ENCODE peak calls at places on chromosomes 12 and 14, in eight cellular contexts. One of them, this sample, is unnamed.
A peak's percentile ranks its signal among the peaks of the same experiment; 100 is the strongest.

GRCh38 chr12:56029166-56029519 is 8.3 kb downstream of the IKZF4 start:
- DNase-seq in cardiac fibroblast: peak; percentile 51
- DNase-seq in neuronal stem cell: no peak
- DNase-seq in cardiac muscle cell: no peak
- DNase-seq in upper lobe of right lung: no peak
- DNase-seq in left ventricle myocardium inferior: no peak
- DNase-seq in esophagus squamous epithelium: no peak
- DNase-seq in GM23248: peak; percentile 72
- DNase-seq in this sample: no peak

GRCh38 chr14:30528778-30529642 is 29.9 kb upstream of the G2E3 start:
- DNase-seq in left ventricle myocardium inferior: no peak
- DNase-seq in esophagus squamous epithelium: no peak
- DNase-seq in cardiac fibroblast: no peak
- DNase-seq in upper lobe of right lung: no peak
- DNase-seq in cardiac muscle cell: no peak
- DNase-seq in GM23248: no peak
- DNase-seq in neuronal stem cell: no peak
- DNase-seq in this sample: no peak

GRCh38 chr14:97705976-97706375 is 908.8 kb downstream of the VRK1 start:
- DNase-seq in esophagus squamous epithelium: no peak
- DNase-seq in upper lobe of right lung: no peak
- DNase-seq in GM23248: no peak
- DNase-seq in left ventricle myocardium inferior: no peak
- DNase-seq in neuronal stem cell: no peak
- DNase-seq in cardiac fibroblast: no peak
- DNase-seq in cardiac muscle cell: no peak
- DNase-seq in this sample: no peak

GRCh38 chr14:78835909-78836308 is 665.7 kb downstream of the NRXN3 start:
- DNase-seq in esophagus squamous epithelium: no peak
- DNase-seq in GM23248: no peak
- DNase-seq in neuronal stem cell: no peak
- DNase-seq in left ventricle myocardium inferior: no peak
- DNase-seq in cardiac muscle cell: no peak
- DNase-seq in cardiac fibroblast: no peak
- DNase-seq in upper lobe of right lung: no peak
- DNase-seq in this sample: no peak

GRCh38 chr12:127024791-127025190 is 1242.2 kb upstream of the TMEM132C start:
- DNase-seq in cardiac muscle cell: no peak
- DNase-seq in upper lobe of right lung: no peak
- DNase-seq in cardiac fibroblast: no peak
- DNase-seq in neuronal stem cell: no peak
- DNase-seq in esophagus squamous epithelium: no peak
- DNase-seq in GM23248: no peak
- DNase-seq in left ventricle myocardium inferior: no peak
- DNase-seq in this sample: no peak

GRCh38 chr12:1842905-1843640 is 22.7 kb downstream of the LRTM2 start:
- DNase-seq in neuronal stem cell: no peak
- DNase-seq in upper lobe of right lung: peak; percentile 46
- DNase-seq in cardiac muscle cell: no peak
- DNase-seq in GM23248: no peak
- DNase-seq in cardiac fibroblast: no peak
- DNase-seq in esophagus squamous epithelium: no peak
- DNase-seq in left ventricle myocardium inferior: no peak
- DNase-seq in this sample: no peak

GRCh38 chr14:64867182-64867581 is 12.5 kb downstream of the SPTB start:
- DNase-seq in left ventricle myocardium inferior: no peak
- DNase-seq in esophagus squamous epithelium: no peak
- DNase-seq in cardiac muscle cell: no peak
- DNase-seq in upper lobe of right lung: no peak
- DNase-seq in GM23248: no peak
- DNase-seq in neuronal stem cell: no peak
- DNase-seq in cardiac fibroblast: no peak
- DNase-seq in this sample: no peak

GRCh38 chr12:75859868-75860267 is 171.7 kb downstream of the PHLDA1 start:
- DNase-seq in esophagus squamous epithelium: no peak
- DNase-seq in cardiac fibroblast: peak; percentile 23
- DNase-seq in left ventricle myocardium inferior: no peak
- DNase-seq in GM23248: peak; percentile 45
- DNase-seq in upper lobe of right lung: no peak
- DNase-seq in cardiac muscle cell: no peak
- DNase-seq in neuronal stem cell: no peak
- DNase-seq in this sample: no peak

GRCh38 chr12:95182868-95183415 is 34.3 kb downstream of the FGD6 start:
- DNase-seq in upper lobe of right lung: no peak
- DNase-seq in neuronal stem cell: no peak
- DNase-seq in esophagus squamous epithelium: no peak
- DNase-seq in cardiac fibroblast: peak; percentile 93
- DNase-seq in GM23248: peak; percentile 86
- DNase-seq in cardiac muscle cell: no peak
- DNase-seq in left ventricle myocardium inferior: no peak
- DNase-seq in this sample: peak; percentile 83

GRCh38 chr14:50935126-50936090 is 8.9 kb downstream of the PYGL start:
- DNase-seq in upper lobe of right lung: no peak
- DNase-seq in esophagus squamous epithelium: no peak
- DNase-seq in GM23248: no peak
- DNase-seq in left ventricle myocardium inferior: no peak
- DNase-seq in cardiac fibroblast: no peak
- DNase-seq in neuronal stem cell: no peak
- DNase-seq in cardiac muscle cell: no peak
- DNase-seq in this sample: no peak

GRCh38 chr14:50928002-50928635 is 16.2 kb downstream of the PYGL start:
- DNase-seq in neuronal stem cell: no peak
- DNase-seq in GM23248: peak; percentile 97
- DNase-seq in esophagus squamous epithelium: no peak
- DNase-seq in cardiac muscle cell: no peak
- DNase-seq in left ventricle myocardium inferior: no peak
- DNase-seq in cardiac fibroblast: peak; percentile 77
- DNase-seq in upper lobe of right lung: no peak
- DNase-seq in this sample: peak; percentile 85

GRCh38 chr14:50932592-50933500 is 11.4 kb downstream of the PYGL start:
- DNase-seq in esophagus squamous epithelium: no peak
- DNase-seq in neuronal stem cell: no peak
- DNase-seq in left ventricle myocardium inferior: no peak
- DNase-seq in upper lobe of right lung: no peak
- DNase-seq in cardiac muscle cell: no peak
- DNase-seq in cardiac fibroblast: no peak
- DNase-seq in GM23248: no peak
- DNase-seq in this sample: no peak

GRCh38 chr14:50929506-50929905 is 14.8 kb downstream of the PYGL start:
- DNase-seq in cardiac fibroblast: no peak
- DNase-seq in GM23248: no peak
- DNase-seq in upper lobe of right lung: no peak
- DNase-seq in left ventricle myocardium inferior: no peak
- DNase-seq in esophagus squamous epithelium: no peak
- DNase-seq in cardiac muscle cell: no peak
- DNase-seq in neuronal stem cell: no peak
- DNase-seq in this sample: no peak

DNA sequence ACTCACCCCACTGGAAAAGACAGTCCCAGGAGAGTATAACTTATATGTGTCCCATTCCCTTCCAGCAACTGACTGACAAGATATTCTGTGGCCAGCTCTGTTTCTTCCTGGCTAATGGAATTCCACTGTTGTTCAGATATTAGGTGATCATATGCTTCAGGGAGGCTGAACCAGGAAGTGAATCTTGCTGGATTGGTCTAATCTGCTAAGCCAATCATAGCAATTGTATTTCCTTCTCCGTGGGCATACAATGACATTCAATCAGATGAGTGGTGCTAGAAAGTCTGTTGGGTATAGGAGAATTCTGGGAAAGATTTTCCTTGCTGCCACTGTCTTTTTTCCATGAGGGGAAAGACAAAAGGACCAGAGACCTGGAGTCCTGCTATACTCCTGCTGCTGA is 12.1 kb downstream of the PYGL start:
- DNase-seq in neuronal stem cell: no peak
- DNase-seq in upper lobe of right lung: no peak
- DNase-seq in cardiac fibroblast: no peak
- DNase-seq in cardiac muscle cell: no peak
- DNase-seq in GM23248: no peak
- DNase-seq in esophagus squamous epithelium: no peak
- DNase-seq in left ventricle myocardium inferior: no peak
- DNase-seq in this sample: no peak
- H3K4me3 ChIP-seq in neuronal stem cell: no peak overlapping the region
- H3K4me3 ChIP-seq in upper lobe of right lung: no peak overlapping the region
- H3K4me3 ChIP-seq in cardiac fibroblast: no peak overlapping the region
- H3K4me3 ChIP-seq in cardiac muscle cell: no peak overlapping the region
- H3K4me3 ChIP-seq in GM23248: no peak overlapping the region
- H3K4me3 ChIP-seq in esophagus squamous epithelium: no peak overlapping the region
- H3K4me3 ChIP-seq in left ventricle myocardium inferior: no peak overlapping the region
- H3K4me3 ChIP-seq in this sample: no peak overlapping the region

DNA sequence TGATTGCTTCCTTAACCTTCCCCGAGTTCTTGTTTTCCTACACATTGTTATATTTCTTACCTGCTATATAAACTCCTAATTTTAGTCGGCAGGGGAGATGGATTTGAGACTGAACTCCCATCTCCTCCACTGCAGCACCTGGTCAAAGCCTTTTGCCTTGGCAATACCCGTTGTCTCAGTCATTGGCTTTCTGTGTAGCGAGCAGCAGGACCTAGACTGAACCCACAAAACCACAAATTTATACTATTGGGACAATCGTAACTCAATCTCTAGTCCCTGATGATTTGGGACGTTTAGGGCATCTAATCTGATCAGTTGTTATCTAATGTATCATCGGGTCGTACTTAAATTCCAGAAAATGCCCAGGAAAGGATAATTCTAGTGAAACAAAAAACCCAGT is 37.8 kb upstream of the BAZ1A start:
- DNase-seq in cardiac fibroblast: no peak
- DNase-seq in cardiac muscle cell: no peak
- DNase-seq in left ventricle myocardium inferior: no peak
- DNase-seq in neuronal stem cell: no peak
- DNase-seq in esophagus squamous epithelium: no peak
- DNase-seq in GM23248: no peak
- DNase-seq in upper lobe of right lung: no peak
- DNase-seq in this sample: no peak
- H3K4me3 ChIP-seq in cardiac fibroblast: no peak overlapping the region
- H3K4me3 ChIP-seq in cardiac muscle cell: no peak overlapping the region
- H3K4me3 ChIP-seq in left ventricle myocardium inferior: no peak overlapping the region
- H3K4me3 ChIP-seq in neuronal stem cell: no peak overlapping the region
- H3K4me3 ChIP-seq in esophagus squamous epithelium: no peak overlapping the region
- H3K4me3 ChIP-seq in GM23248: no peak overlapping the region
- H3K4me3 ChIP-seq in upper lobe of right lung: no peak overlapping the region
- H3K4me3 ChIP-seq in this sample: no peak overlapping the region

GRCh38 chr12:96402061-96402460 is 1.8 kb upstream of the CDK17 start:
- DNase-seq in cardiac muscle cell: no peak
- DNase-seq in esophagus squamous epithelium: no peak
- DNase-seq in cardiac fibroblast: no peak
- DNase-seq in GM23248: no peak
- DNase-seq in left ventricle myocardium inferior: no peak
- DNase-seq in upper lobe of right lung: no peak
- DNase-seq in neuronal stem cell: no peak
- DNase-seq in this sample: no peak

GRCh38 chr12:96400631-96401060 is 407 bp upstream of the CDK17 start:
- DNase-seq in esophagus squamous epithelium: no peak
- DNase-seq in cardiac muscle cell: no peak
- DNase-seq in GM23248: peak; percentile 59
- DNase-seq in left ventricle myocardium inferior: no peak
- DNase-seq in neuronal stem cell: no peak
- DNase-seq in cardiac fibroblast: peak; percentile 56
- DNase-seq in upper lobe of right lung: no peak
- DNase-seq in this sample: peak; percentile 46

GRCh38 chr12:96399919-96400630 is at the start of gene CDK17:
- DNase-seq in neuronal stem cell: peak; percentile 77
- DNase-seq in esophagus squamous epithelium: peak; percentile 13
- DNase-seq in left ventricle myocardium inferior: peak; percentile 84
- DNase-seq in upper lobe of right lung: peak; percentile 92
- DNase-seq in cardiac muscle cell: peak; percentile 87
- DNase-seq in GM23248: peak; percentile 94
- DNase-seq in cardiac fibroblast: peak; percentile 87
- DNase-seq in this sample: peak; percentile 92

GRCh38 chr12:96399081-96399918 is 939 bp downstream of the CDK17 start:
- DNase-seq in upper lobe of right lung: peak; percentile 89
- DNase-seq in GM23248: peak; percentile 84
- DNase-seq in left ventricle myocardium inferior: peak; percentile 81
- DNase-seq in cardiac fibroblast: peak; percentile 79
- DNase-seq in esophagus squamous epithelium: peak; percentile 47
- DNase-seq in neuronal stem cell: peak; percentile 68
- DNase-seq in cardiac muscle cell: peak; percentile 67
- DNase-seq in this sample: peak; percentile 57

GRCh38 chr12:96401061-96401871 is 1.0 kb upstream of the CDK17 start:
- DNase-seq in GM23248: peak; percentile 88
- DNase-seq in left ventricle myocardium inferior: no peak
- DNase-seq in cardiac fibroblast: peak; percentile 91
- DNase-seq in neuronal stem cell: no peak
- DNase-seq in cardiac muscle cell: peak; percentile 4
- DNase-seq in upper lobe of right lung: no peak
- DNase-seq in esophagus squamous epithelium: no peak
- DNase-seq in this sample: peak; percentile 93
- H3K4me3 ChIP-seq in GM23248: peak overlapping the region; percentile 95
- H3K4me3 ChIP-seq in left ventricle myocardium inferior: peak overlapping the region; percentile 90
- H3K4me3 ChIP-seq in cardiac fibroblast: peak overlapping the region; percentile 65
- H3K4me3 ChIP-seq in neuronal stem cell: peak overlapping the region; percentile 79
- H3K4me3 ChIP-seq in cardiac muscle cell: peak overlapping the region; percentile 73
- H3K4me3 ChIP-seq in upper lobe of right lung: peak overlapping the region; percentile 93
- H3K4me3 ChIP-seq in esophagus squamous epithelium: peak overlapping the region; percentile 83
- H3K4me3 ChIP-seq in this sample: peak overlapping the region; percentile 85

DNA sequence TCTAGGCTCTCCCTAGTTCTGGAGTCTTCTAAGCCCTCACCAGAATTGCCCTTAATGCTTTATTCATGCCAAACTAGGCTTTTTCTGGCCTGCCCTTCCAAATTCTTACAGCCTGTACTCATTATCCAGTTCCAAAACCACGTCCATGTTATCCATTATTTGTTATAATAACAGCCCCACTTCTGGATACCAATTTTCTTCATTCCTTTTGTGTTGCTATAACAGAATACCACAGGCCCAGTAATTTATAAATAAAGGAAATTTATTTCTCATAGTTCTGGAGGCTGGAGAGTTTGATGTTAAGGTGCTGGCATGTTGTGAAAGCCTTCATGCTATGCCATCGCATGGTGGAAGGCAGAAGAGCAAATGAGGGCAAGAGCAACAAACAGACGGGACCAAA is 68.0 kb upstream of the AMIGO2 start:
- DNase-seq in cardiac muscle cell: no peak
- DNase-seq in upper lobe of right lung: no peak
- DNase-seq in esophagus squamous epithelium: no peak
- DNase-seq in neuronal stem cell: no peak
- DNase-seq in left ventricle myocardium inferior: no peak
- DNase-seq in cardiac fibroblast: no peak
- DNase-seq in GM23248: no peak
- DNase-seq in this sample: no peak
- H3K4me3 ChIP-seq in cardiac muscle cell: no peak overlapping the region
- H3K4me3 ChIP-seq in upper lobe of right lung: no peak overlapping the region
- H3K4me3 ChIP-seq in esophagus squamous epithelium: no peak overlapping the region
- H3K4me3 ChIP-seq in neuronal stem cell: no peak overlapping the region
- H3K4me3 ChIP-seq in left ventricle myocardium inferior: no peak overlapping the region
- H3K4me3 ChIP-seq in cardiac fibroblast: no peak overlapping the region
- H3K4me3 ChIP-seq in GM23248: no peak overlapping the region
- H3K4me3 ChIP-seq in this sample: no peak overlapping the region

GRCh38 chr14:85533821-85534271 is 3.9 kb downstream of the FLRT2 start:
- DNase-seq in esophagus squamous epithelium: no peak
- DNase-seq in upper lobe of right lung: peak; percentile 61
- DNase-seq in neuronal stem cell: no peak
- DNase-seq in cardiac muscle cell: peak; percentile 54
- DNase-seq in GM23248: peak; percentile 63
- DNase-seq in left ventricle myocardium inferior: no peak
- DNase-seq in cardiac fibroblast: peak; percentile 32
- DNase-seq in this sample: peak; percentile 34
- H3K4me3 ChIP-seq in esophagus squamous epithelium: peak overlapping the region; percentile 79
- H3K4me3 ChIP-seq in upper lobe of right lung: peak overlapping the region; percentile 54
- H3K4me3 ChIP-seq in neuronal stem cell: peak overlapping the region; percentile 91
- H3K4me3 ChIP-seq in cardiac muscle cell: peak overlapping the region; percentile 65
- H3K4me3 ChIP-seq in GM23248: peak overlapping the region; percentile 96
- H3K4me3 ChIP-seq in left ventricle myocardium inferior: peak overlapping the region; percentile 73
- H3K4me3 ChIP-seq in cardiac fibroblast: peak overlapping the region; percentile 93
- H3K4me3 ChIP-seq in this sample: peak overlapping the region; percentile 84

GRCh38 chr14:59918824-59919581 is 941 bp upstream of the LRRC9 start:
- DNase-seq in cardiac fibroblast: peak; percentile 57
- DNase-seq in esophagus squamous epithelium: no peak
- DNase-seq in GM23248: peak; percentile 60
- DNase-seq in upper lobe of right lung: no peak
- DNase-seq in left ventricle myocardium inferior: no peak
- DNase-seq in cardiac muscle cell: peak; percentile 51
- DNase-seq in neuronal stem cell: peak; percentile 14
- DNase-seq in this sample: peak; percentile 65
- H3K4me3 ChIP-seq in cardiac fibroblast: peak overlapping the region; percentile 26
- H3K4me3 ChIP-seq in esophagus squamous epithelium: peak overlapping the region; percentile 56
- H3K4me3 ChIP-seq in GM23248: peak overlapping the region; percentile 51
- H3K4me3 ChIP-seq in upper lobe of right lung: peak overlapping the region; percentile 47
- H3K4me3 ChIP-seq in left ventricle myocardium inferior: peak overlapping the region; percentile 64
- H3K4me3 ChIP-seq in cardiac muscle cell: peak overlapping the region; percentile 56
- H3K4me3 ChIP-seq in neuronal stem cell: peak overlapping the region; percentile 89
- H3K4me3 ChIP-seq in this sample: peak overlapping the region; percentile 56